ENCODE peak calls at places on chromosomes 12 and 14, in five cellular contexts. O is Daoy, J is H9, E is GM23248, C is HS-5. Q is an unnamed sample.

GRCh38 chr12:10361084-10361483 is 28.8 kb downstream of the KLRK1 start:
- DNase-seq in O (no peak), J (peak), E (no peak), C (no peak), Q (no peak)

GRCh38 chr12:96749978-96750377 is 157.1 kb upstream of the NEDD1 start:
- DNase-seq in O (no peak), J (peak), E (no peak), C (no peak), Q (no peak)

GRCh38 chr12:55250944-55251343 is 6.5 kb downstream of the OR6C74 start:
- DNase-seq in O (no peak), J (no peak), E (no peak), C (no peak), Q (no peak)

GRCh38 chr14:50741571-50741970 is 73.5 kb upstream of the SAV1 start:
- DNase-seq in O (peak), J (no peak), E (peak), C (no peak), Q (no peak)

GRCh38 chr14:67442139-67442906 is 30.4 kb upstream of the PLEK2 start:
- DNase-seq in O (no peak), J (no peak), E (no peak), C (no peak), Q (no peak)

GRCh38 chr14:96894966-96895365 is 97.8 kb downstream of the VRK1 start:
- DNase-seq in O (no peak), J (no peak), E (no peak), C (no peak), Q (no peak)

GRCh38 chr12:114697741-114698565 is 14.0 kb upstream of the TBX3 start:
- DNase-seq in O (no peak), J (peak), E (peak), C (no peak), Q (no peak)

GRCh38 chr14:75982724-75983358 is 1.0 kb upstream of the TGFB3 start:
- DNase-seq in O (peak), J (no peak), E (peak), C (no peak), Q (no peak)

GRCh38 chr14:61498303-61498702 is 176.9 kb downstream of the PRKCH start:
- DNase-seq in O (peak), J (no peak), E (no peak), C (no peak), Q (no peak)

GRCh38 chr12:106345739-106346138 is 11.8 kb upstream of the POLR3B start:
- DNase-seq in O (peak), J (peak), E (peak), C (no peak), Q (no peak)

GRCh38 chr14:70698288-70698687 is 56.6 kb downstream of the TTC9 start:
- DNase-seq in O (peak), J (no peak), E (peak), C (no peak), Q (no peak)

GRCh38 chr12:71465794-71466193 is 26.2 kb downstream of the LGR5 start:
- DNase-seq in O (no peak), J (no peak), E (no peak), C (no peak), Q (no peak)

GRCh38 chr12:65280306-65280705 is 1.8 kb downstream of the MSRB3 start:
- DNase-seq in O (no peak), J (no peak), E (peak), C (no peak), Q (no peak)

GRCh38 chr12:51269174-51270066 is 795 bp downstream of the SMAGP start:
- DNase-seq in O (peak), J (peak), E (peak), C (no peak), Q (no peak)

GRCh38 chr12:119673634-119674033 is 5.7 kb downstream of the PRKAB1 start:
- DNase-seq in O (no peak), J (no peak), E (no peak), C (no peak), Q (no peak)

GRCh38 chr12:29314421-29314820 is 66.6 kb downstream of the ERGIC2 start:
- DNase-seq in O (no peak), J (no peak), E (no peak), C (no peak), Q (no peak)

GRCh38 chr12:48795550-48796455 is 6.9 kb upstream of the ADCY6 start:
- DNase-seq in O (peak), J (peak), E (peak), C (peak), Q (no peak)

GRCh38 chr12:122873540-122873939 is 22.4 kb downstream of the VPS37B start:
- DNase-seq in O (no peak), J (no peak), E (no peak), C (no peak), Q (no peak)

GRCh38 chr12:94178054-94178453 is 29.7 kb downstream of the PLXNC1 start:
- DNase-seq in O (no peak), J (no peak), E (no peak), C (no peak), Q (no peak)

GRCh38 chr14:95183532-95184412 is 26.4 kb upstream of the DICER1 start:
- DNase-seq in O (no peak), J (no peak), E (no peak), C (no peak), Q (no peak)

GRCh38 chr14:92880851-92881250 is 42.1 kb upstream of the CHGA start:
- DNase-seq in O (peak), J (peak), E (peak), C (no peak), Q (no peak)

GRCh38 chr14:58633831-58634230 is 3.9 kb upstream of the DACT1 start:
- DNase-seq in O (peak), J (no peak), E (peak), C (no peak), Q (no peak)

GRCh38 chr12:76383988-76384387 is 35.8 kb upstream of the BBS10 start:
- DNase-seq in O (no peak), J (no peak), E (no peak), C (no peak), Q (no peak)

GRCh38 chr12:10097521-10097920 is 1.3 kb downstream of the CLEC1A start:
- DNase-seq in O (no peak), J (no peak), E (peak), C (no peak), Q (no peak)

GRCh38 chr12:65779091-65779642 is 45.1 kb upstream of the HMGA2 start:
- DNase-seq in O (peak), J (no peak), E (peak), C (peak), Q (no peak)

GRCh38 chr12:124727244-124727673 is 136.4 kb downstream of the SCARB1 start:
- DNase-seq in O (peak), J (no peak), E (peak), C (peak), Q (no peak)

GRCh38 chr12:57404966-57405640 is 25.7 kb downstream of the R3HDM2 start:
- DNase-seq in O (no peak), J (no peak), E (no peak), C (no peak), Q (no peak)

GRCh38 chr12:98373982-98374381 is 141.4 kb upstream of the TMPO start:
- DNase-seq in O (no peak), J (no peak), E (peak), C (no peak), Q (no peak)